ENCODE peak calls at places on chromosomes 13 and 19, in six cellular contexts. F is CD4-positive, alpha-beta T cell; Z is AG10803; O is endothelial cell; J is RWPE1; G is coronary artery. K is an unnamed sample.

GRCh38 chr19:7868671-7869452 is 5.3 kb downstream of the PRR36 start:
- DNase-seq in O (peak), J (peak), G (no peak), Z (peak), F (peak), K (no peak)

GRCh38 chr13:37175996-37176395 is 70.5 kb upstream of the CSNK1A1L start:
- DNase-seq in Z (peak), O (no peak), J (no peak), G (no peak), F (no peak), K (no peak)

GRCh38 chr19:2962018-2962670 is 15.2 kb upstream of the TLE6 start:
- DNase-seq in Z (peak), F (peak), G (no peak), O (peak), J (peak), K (no peak)

GRCh38 chr13:90594694-90595093 is 752.8 kb upstream of the MIR17HG start:
- DNase-seq in Z (peak), G (no peak), J (peak), O (no peak), F (no peak), K (no peak)

GRCh38 chr13:48576448-48576993 is 43.6 kb upstream of the RCBTB2 start:
- DNase-seq in O (no peak), G (no peak), J (no peak), F (no peak), Z (no peak), K (no peak)

GRCh38 chr13:82827704-82828103 is 1054.6 kb downstream of the SLITRK1 start:
- DNase-seq in J (no peak), G (no peak), F (no peak), O (no peak), Z (no peak), K (no peak)

GRCh38 chr19:39637891-39638290 is 17.8 kb upstream of the LGALS16 start:
- DNase-seq in Z (no peak), O (no peak), J (no peak), F (no peak), G (no peak), K (no peak)

GRCh38 chr13:49584771-49585182 is 581 bp downstream of the RCBTB1 start:
- DNase-seq in F (no peak), J (no peak), Z (no peak), G (no peak), O (no peak), K (no peak)

GRCh38 chr19:38417544-38418506 is 8.2 kb downstream of the RASGRP4 start:
- DNase-seq in F (peak), G (no peak), Z (no peak), J (peak), O (peak), K (no peak)

GRCh38 chr13:30572859-30573275 is 44.9 kb upstream of the USPL1 start:
- DNase-seq in Z (peak), J (peak), G (no peak), F (no peak), O (no peak), K (no peak)

GRCh38 chr19:54154603-54155345 is 4.7 kb downstream of the LENG1 start:
- DNase-seq in G (no peak), O (no peak), F (no peak), J (no peak), Z (peak), K (no peak)

GRCh38 chr19:55276720-55277430 is 3.0 kb downstream of the HSPBP1 start:
- DNase-seq in O (no peak), F (no peak), J (no peak), G (no peak), Z (no peak), K (no peak)

GRCh38 chr13:51297556-51297955 is 41.9 kb upstream of the SERPINE3 start:
- DNase-seq in O (no peak), F (no peak), Z (no peak), G (no peak), J (no peak), K (no peak)

GRCh38 chr19:48991823-48992570 is 1.1 kb downstream of the GYS1 start:
- DNase-seq in Z (peak), G (peak), J (peak), O (no peak), F (no peak), K (peak)

GRCh38 chr13:35165205-35165604 is 223.1 kb downstream of the NBEA start:
- DNase-seq in O (no peak), Z (no peak), F (no peak), J (no peak), G (no peak), K (no peak)

GRCh38 chr13:106183410-106184128 is 351.9 kb downstream of the EFNB2 start:
- DNase-seq in G (no peak), F (no peak), J (no peak), O (no peak), Z (no peak), K (no peak)

GRCh38 chr19:49691243-49692101 is 556 bp downstream of the CPT1C start:
- DNase-seq in Z (peak), G (no peak), O (peak), F (peak), J (no peak), K (no peak)

GRCh38 chr13:35857769-35858168 is 273.4 kb downstream of the DCLK1 start:
- DNase-seq in F (no peak), Z (peak), J (no peak), O (no peak), G (no peak), K (no peak)

GRCh38 chr13:111278258-111278657 is 42.2 kb upstream of the TEX29 start:
- DNase-seq in F (no peak), G (no peak), J (no peak), Z (no peak), O (no peak), K (no peak)

GRCh38 chr19:1289395-1290244 is 3.9 kb downstream of the EFNA2 start:
- DNase-seq in O (no peak), J (no peak), G (no peak), Z (no peak), F (no peak), K (no peak)
- TF ChIP-seq CTCF in O (no peak), J (no peak), G (no peak), Z (no peak), F (no peak), K (peak)

DNA sequence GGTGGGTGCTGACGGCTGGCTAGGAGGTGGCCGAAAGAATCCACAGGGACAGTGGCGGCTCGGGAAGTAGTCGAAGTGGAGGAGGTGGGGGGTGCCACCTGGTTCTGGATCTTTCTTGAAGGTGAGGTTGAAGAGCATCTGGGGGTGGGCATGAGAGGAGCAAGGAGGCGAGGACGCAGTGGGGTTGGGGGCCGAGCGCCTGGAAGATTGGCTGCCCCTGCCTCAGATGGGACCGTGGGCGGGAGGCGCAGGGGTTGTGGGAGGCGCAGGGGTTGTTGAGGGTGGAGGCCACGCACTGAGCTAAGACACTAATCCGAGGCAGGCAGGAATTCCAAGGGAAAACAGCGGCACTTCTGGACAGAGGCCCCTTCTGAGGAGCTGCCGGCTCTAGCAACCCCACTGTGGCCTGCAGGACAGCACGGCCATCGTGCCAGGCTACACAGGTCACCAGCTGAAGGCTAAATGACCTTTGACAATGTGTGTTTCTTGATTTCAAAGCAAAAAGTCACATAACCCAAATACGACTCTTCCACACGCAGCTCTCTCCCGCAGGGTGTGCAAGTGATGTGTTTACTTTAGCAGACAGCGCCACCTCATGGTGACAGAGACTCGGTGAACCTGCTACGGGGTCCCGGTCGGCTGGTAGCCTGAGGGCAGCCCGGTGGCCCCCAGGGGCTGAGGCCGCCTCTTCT is 44.1 kb upstream of the RANBP3 start:
- DNase-seq in G (no peak), J (peak), O (peak), Z (peak), F (peak), K (peak)
- TF ChIP-seq CTCF in G (peak), J (peak), O (peak), Z (peak), F (peak), K (peak)

GRCh38 chr19:15911599-15912237 is 13.8 kb upstream of the CYP4F2 start:
- DNase-seq in J (no peak), F (no peak), O (no peak), G (no peak), Z (no peak), K (no peak)
- TF ChIP-seq CTCF in J (no peak), F (no peak), O (no peak), G (no peak), Z (no peak), K (no peak)

GRCh38 chr13:99955747-99956472 is 15.7 kb downstream of the ZIC5 start:
- DNase-seq in G (peak), F (no peak), Z (peak), O (peak), J (no peak), K (no peak)
- TF ChIP-seq CTCF in G (no peak), F (no peak), Z (no peak), O (no peak), J (no peak), K (no peak)

GRCh38 chr19:12202250-12202649 is 39.4 kb downstream of the ZNF136 start:
- DNase-seq in F (peak), O (no peak), J (no peak), G (no peak), Z (no peak), K (peak)
- TF ChIP-seq CTCF in F (peak), O (no peak), J (no peak), G (no peak), Z (no peak), K (peak)